ENCODE peak calls at places on chromosomes 13 and 19, in five cellular contexts. Z is omental fat pad; T is A549; N is IMR-90; D is stimulated activated naive CD4-positive, alpha-beta T cell treated with Interleukin-2 at 50 U/mL for 16 hours. L is an unnamed sample.

GRCh38 chr13:29411493-29411892 is 184.0 kb downstream of the SLC7A1 start:
- DNase-seq in Z (no peak), T (no peak), N (no peak), D (no peak), L (peak; percentile 26)

GRCh38 chr13:26186141-26186870 is 35.8 kb downstream of the RNF6 start:
- DNase-seq in Z (peak; percentile 64), T (peak; percentile 94), N (peak; percentile 89), D (peak; percentile 84), L (peak; percentile 92)

GRCh38 chr13:33787051-33787591 is 30.8 kb upstream of the RFC3 start:
- DNase-seq in Z (no peak), T (no peak), N (no peak), D (no peak), L (peak; percentile 33)

GRCh38 chr19:51799311-51799997 is 4.5 kb downstream of the FPR3 start:
- DNase-seq in Z (peak; percentile 58), T (peak; percentile 13), N (peak; percentile 94), D (no peak), L (peak; percentile 99)

GRCh38 chr19:31543456-31543855 is 194.2 kb upstream of the TSHZ3 start:
- DNase-seq in Z (no peak), T (no peak), N (no peak), D (no peak), L (no peak)

GRCh38 chr13:107020393-107020792 is 452.5 kb upstream of the ARGLU1 start:
- DNase-seq in Z (no peak), T (no peak), N (no peak), D (no peak), L (no peak)

GRCh38 chr13:29684441-29684840 is 89.0 kb upstream of the SLC7A1 start:
- DNase-seq in Z (no peak), T (no peak), N (peak; percentile 34), D (no peak), L (peak; percentile 81)

GRCh38 chr13:95212962-95213850 is 88.0 kb downstream of the ABCC4 start:
- DNase-seq in Z (no peak), T (no peak), N (no peak), D (no peak), L (no peak)

GRCh38 chr13:69761581-69761980 is 346.0 kb upstream of the ATXN8OS start:
- DNase-seq in Z (no peak), T (no peak), N (no peak), D (no peak), L (no peak)

GRCh38 chr19:6572217-6572616 is 18.7 kb downstream of the CD70 start:
- DNase-seq in Z (no peak), T (no peak), N (no peak), D (no peak), L (no peak)

GRCh38 chr19:49560358-49560900 is 19.9 kb downstream of the NOSIP start:
- DNase-seq in Z (no peak), T (no peak), N (no peak), D (peak; percentile 51), L (no peak)

GRCh38 chr13:31930490-31930889 is 101.1 kb upstream of the FRY start:
- DNase-seq in Z (no peak), T (no peak), N (no peak), D (no peak), L (no peak)